ENCODE peak calls at places on chromosomes 16 and 17, in four cellular contexts. J, Z, S and B are unnamed samples. For H3K9me3, the result is how much of the 10 kb centered on the place peaks cover.

GRCh38 chr17:67829331-67829730 is 4.0 kb downstream of the BPTF start:
- DNase-seq in Z (no peak), J (peak), S (no peak), B (no peak)

GRCh38 chr16:55478827-55479559 is at the start of gene MMP2:
- DNase-seq in S (peak), Z (peak), J (peak), B (no peak)

GRCh38 chr16:27197004-27197403 is 6.3 kb upstream of the KDM8 start:
- DNase-seq in Z (no peak), S (no peak), J (no peak), B (no peak)

GRCh38 chr17:35119370-35120185 is at the start of gene RAD51D:
- DNase-seq in Z (peak), J (no peak), S (peak), B (peak)

GRCh38 chr17:78127888-78128615 is 503 bp downstream of the TMC6 start:
- DNase-seq in Z (peak), S (peak), J (no peak), B (no peak)

GRCh38 chr17:39794249-39794970 is 56.7 kb downstream of the GRB7 start:
- DNase-seq in Z (no peak), S (no peak), J (no peak), B (no peak)

GRCh38 chr16:87621976-87622713 is 19.8 kb downstream of the JPH3 start:
- DNase-seq in S (no peak), J (no peak), Z (no peak), B (no peak)

GRCh38 chr16:53664724-53665345 is 38.8 kb downstream of the RPGRIP1L start:
- DNase-seq in J (no peak), Z (peak), S (no peak), B (no peak)

GRCh38 chr17:1188812-1189211 is 9.0 kb upstream of the ABR start:
- DNase-seq in S (peak), J (peak), Z (peak), B (no peak)

GRCh38 chr17:51164911-51165679 is 1.1 kb upstream of the NME2 start:
- DNase-seq in J (peak), Z (peak), S (no peak), B (no peak)

GRCh38 chr16:15855704-15856003 is 1.2 kb downstream of the MYH11 start:
- DNase-seq in Z (no peak), S (no peak), J (no peak), B (no peak)

GRCh38 chr16:84597518-84598390 is 20.1 kb downstream of the COTL1 start:
- DNase-seq in J (no peak), Z (no peak), S (no peak), B (no peak)

GRCh38 chr16:78542419-78542818 is 443.0 kb downstream of the WWOX start:
- DNase-seq in Z (no peak), J (no peak), S (no peak), B (no peak)

GRCh38 chr17:8843344-8843743 is 24.1 kb downstream of the PIK3R6 start:
- DNase-seq in J (no peak), S (no peak), Z (no peak), B (no peak)

GRCh38 chr16:89831810-89832328 is 3.6 kb downstream of the SPIRE2 start:
- DNase-seq in Z (no peak), S (no peak), J (no peak), B (no peak)

GRCh38 chr17:80222376-80223141 is 2.3 kb downstream of the SLC26A11 start:
- DNase-seq in J (no peak), S (no peak), Z (no peak), B (no peak)

GRCh38 chr16:2879854-2880508 is 3.0 kb upstream of the FLYWCH2 start:
- DNase-seq in J (no peak), Z (no peak), S (no peak), B (no peak)

GRCh38 chr16:69393898-69394849 is 8.4 kb upstream of the TERF2 start:
- DNase-seq in Z (no peak), S (no peak), J (no peak), B (no peak)

GRCh38 chr16:67248401-67249177 is at the start of gene SLC9A5:
- DNase-seq in Z (peak), S (no peak), J (no peak), B (no peak)

GRCh38 chr16:67428146-67428731 is 2.7 kb upstream of the HSD11B2 start:
- DNase-seq in J (no peak), Z (peak), S (peak), B (peak)

GRCh38 chr17:56637254-56637653 is 43.8 kb downstream of the NOG start:
- DNase-seq in Z (no peak), S (no peak), J (no peak), B (no peak)

GRCh38 chr16:54942353-54942943 is 11.8 kb downstream of the IRX5 start:
- DNase-seq in S (no peak), Z (no peak), J (no peak), B (no peak)

GRCh38 chr17:68433211-68433610 is 24.1 kb downstream of the WIPI1 start:
- DNase-seq in J (no peak), Z (no peak), S (no peak), B (no peak)

GRCh38 chr17:19991252-19991885 is 13.7 kb upstream of the AKAP10 start:
- DNase-seq in J (peak), Z (no peak), S (no peak), B (peak)

GRCh38 chr17:69466905-69467630 is 52.6 kb downstream of the MAP2K6 start:
- DNase-seq in Z (peak), J (no peak), S (no peak), B (no peak)

GRCh38 chr17:19538095-19539039 is 4.7 kb downstream of the SLC47A1 start:
- DNase-seq in Z (peak), S (no peak), J (no peak), B (no peak)

GRCh38 chr17:50589112-50589712 is 28.7 kb downstream of the CACNA1G start:
- DNase-seq in Z (no peak), J (no peak), S (no peak), B (no peak)

GRCh38 chr16:74909665-74910064 is 75.3 kb downstream of the WDR59 start:
- DNase-seq in J (no peak), S (no peak), Z (no peak), B (no peak)
- H3K9me3 ChIP-seq in J (under half), S (under half), Z (under half), B (under half)

DNA sequence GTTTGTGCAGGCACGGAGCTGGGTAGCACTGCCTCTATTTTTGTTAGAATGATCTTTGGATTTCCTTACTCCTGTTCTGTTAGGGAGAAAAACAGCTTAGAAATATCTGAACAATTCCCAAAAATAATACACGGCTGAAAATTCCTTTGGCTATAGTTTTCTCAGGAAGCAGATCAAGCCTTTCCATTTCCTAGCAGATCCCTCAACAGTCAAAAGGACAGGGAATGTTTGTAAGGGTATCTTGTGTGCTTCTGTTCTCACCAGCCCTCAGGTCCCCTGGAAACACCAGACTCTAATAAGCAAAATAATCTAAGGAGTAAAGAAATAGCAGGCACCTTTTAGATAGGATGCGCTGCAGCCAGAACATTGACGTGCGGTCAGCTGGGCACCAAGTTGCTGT is 30.5 kb upstream of the WSB1 start:
- DNase-seq in S (no peak), Z (no peak), J (no peak), B (no peak)
- TF ChIP-seq CTCF in S (no peak), Z (no peak), J (no peak), B (no peak)

DNA sequence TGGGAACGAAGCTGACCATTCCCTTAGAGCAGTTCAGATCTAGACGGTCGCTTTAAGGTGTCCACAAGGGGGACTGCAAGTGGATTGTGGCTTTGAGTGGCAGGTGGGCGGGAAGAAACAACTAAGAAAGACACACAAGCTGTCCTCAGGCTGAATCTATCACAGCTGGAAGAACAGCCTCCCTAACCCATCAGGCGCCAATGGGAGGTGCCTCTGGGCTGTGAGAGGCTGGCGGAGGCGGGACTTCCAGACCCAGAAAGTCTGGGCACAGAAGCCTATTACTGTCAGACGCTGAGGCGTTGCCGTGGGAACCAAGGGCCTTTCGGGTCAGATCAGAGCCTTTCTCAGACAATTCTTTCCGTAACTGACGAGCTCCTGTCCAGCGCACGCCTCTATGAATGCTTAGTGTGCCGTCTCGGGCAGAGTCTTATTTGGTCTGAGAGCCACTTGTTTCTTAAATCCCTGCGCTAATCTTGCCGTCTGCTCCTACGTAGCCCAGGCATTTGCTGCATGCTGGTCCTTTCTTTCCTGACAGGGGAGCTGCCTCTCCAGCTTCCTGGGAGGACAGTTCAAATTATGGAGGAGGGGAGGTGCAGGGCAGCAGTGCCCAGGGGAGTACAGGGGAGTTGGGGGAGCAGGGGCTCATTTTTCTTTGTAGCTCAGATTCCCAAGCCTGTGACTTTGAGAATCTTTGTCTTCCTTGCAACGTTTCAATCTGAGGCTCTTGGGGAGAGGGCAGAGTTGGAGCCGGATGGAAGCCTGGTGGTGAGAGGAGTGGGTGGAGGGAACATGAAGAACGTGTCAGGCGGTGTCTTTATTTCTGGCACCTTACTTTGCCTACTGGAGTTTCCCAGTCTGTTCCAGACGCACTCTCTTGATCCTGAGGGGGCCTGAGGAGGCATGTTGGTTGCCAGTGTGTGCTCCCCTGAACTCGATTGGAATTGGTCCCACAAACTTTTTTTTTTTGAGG is 618.7 kb downstream of the KCNJ18 start:
- DNase-seq in Z (no peak), J (no peak), S (no peak), B (no peak)
- H3K9me3 ChIP-seq in Z (under half), J (under half), S (under half), B (under half)

GRCh38 chr16:49513040-49513439 is 139.4 kb downstream of the C16orf78 start:
- DNase-seq in J (no peak), Z (no peak), S (no peak), B (no peak)
- TF ChIP-seq CTCF in J (peak), Z (no peak), S (no peak), B (no peak)